ENCODE peak calls at places on chromosomes 7 and 10, in eight cellular contexts. One of them, this sample, is unnamed.

GRCh38 chr10:28250782-28251181 is 52.1 kb downstream of the MPP7 start:
- DNase-seq in NCI-H1092: no peak
- DNase-seq in activated CD4-positive, alpha-beta memory T cell treated with anti-CD3 and anti-CD28 coated beads, Interleukin-2, amount 10 ng/mL, durations not matched to agents 7 days and 5 days: no peak
- DNase-seq in Right ventricle myocardium superior: no peak
- DNase-seq in AG08396: peak
- DNase-seq in NCI-H226: no peak
- DNase-seq in stimulated activated CD4-positive, alpha-beta T cell treated with anti-CD3 and anti-CD28 coated beads, Interleukin-4, amount 100 ng/mL, for 48 hours: no peak
- DNase-seq in activated T-helper 1 cell treated with anti-CD3 and anti-CD28 coated beads, Interleukin-2, amount 50 U/mL, for 16 hours: no peak
- DNase-seq in this sample: no peak

GRCh38 chr10:77613476-77614130 is 24.0 kb downstream of the KCNMA1 start:
- DNase-seq in NCI-H1092: no peak
- DNase-seq in activated CD4-positive, alpha-beta memory T cell treated with anti-CD3 and anti-CD28 coated beads, Interleukin-2, amount 10 ng/mL, durations not matched to agents 7 days and 5 days: no peak
- DNase-seq in Right ventricle myocardium superior: no peak
- DNase-seq in AG08396: no peak
- DNase-seq in NCI-H226: no peak
- DNase-seq in stimulated activated CD4-positive, alpha-beta T cell treated with anti-CD3 and anti-CD28 coated beads, Interleukin-4, amount 100 ng/mL, for 48 hours: no peak
- DNase-seq in activated T-helper 1 cell treated with anti-CD3 and anti-CD28 coated beads, Interleukin-2, amount 50 U/mL, for 16 hours: no peak
- DNase-seq in this sample: no peak

GRCh38 chr7:26555971-26556830 is 264.5 kb downstream of the SNX10 start:
- DNase-seq in NCI-H1092: peak
- DNase-seq in activated CD4-positive, alpha-beta memory T cell treated with anti-CD3 and anti-CD28 coated beads, Interleukin-2, amount 10 ng/mL, durations not matched to agents 7 days and 5 days: no peak
- DNase-seq in Right ventricle myocardium superior: no peak
- DNase-seq in AG08396: no peak
- DNase-seq in NCI-H226: no peak
- DNase-seq in stimulated activated CD4-positive, alpha-beta T cell treated with anti-CD3 and anti-CD28 coated beads, Interleukin-4, amount 100 ng/mL, for 48 hours: no peak
- DNase-seq in activated T-helper 1 cell treated with anti-CD3 and anti-CD28 coated beads, Interleukin-2, amount 50 U/mL, for 16 hours: no peak
- DNase-seq in this sample: no peak

GRCh38 chr7:139798221-139798620 is 20.4 kb upstream of the HIPK2 start:
- DNase-seq in NCI-H1092: no peak
- DNase-seq in activated CD4-positive, alpha-beta memory T cell treated with anti-CD3 and anti-CD28 coated beads, Interleukin-2, amount 10 ng/mL, durations not matched to agents 7 days and 5 days: no peak
- DNase-seq in Right ventricle myocardium superior: no peak
- DNase-seq in AG08396: no peak
- DNase-seq in NCI-H226: no peak
- DNase-seq in stimulated activated CD4-positive, alpha-beta T cell treated with anti-CD3 and anti-CD28 coated beads, Interleukin-4, amount 100 ng/mL, for 48 hours: no peak
- DNase-seq in activated T-helper 1 cell treated with anti-CD3 and anti-CD28 coated beads, Interleukin-2, amount 50 U/mL, for 16 hours: no peak
- DNase-seq in this sample: peak

GRCh38 chr7:134892002-134892693 is 94.2 kb upstream of the AGBL3 start:
- DNase-seq in NCI-H1092: no peak
- DNase-seq in activated CD4-positive, alpha-beta memory T cell treated with anti-CD3 and anti-CD28 coated beads, Interleukin-2, amount 10 ng/mL, durations not matched to agents 7 days and 5 days: no peak
- DNase-seq in Right ventricle myocardium superior: no peak
- DNase-seq in AG08396: peak
- DNase-seq in NCI-H226: no peak
- DNase-seq in stimulated activated CD4-positive, alpha-beta T cell treated with anti-CD3 and anti-CD28 coated beads, Interleukin-4, amount 100 ng/mL, for 48 hours: no peak
- DNase-seq in activated T-helper 1 cell treated with anti-CD3 and anti-CD28 coated beads, Interleukin-2, amount 50 U/mL, for 16 hours: no peak
- DNase-seq in this sample: no peak

GRCh38 chr10:128210215-128211063 is 84.2 kb upstream of the MKI67 start:
- DNase-seq in NCI-H1092: no peak
- DNase-seq in activated CD4-positive, alpha-beta memory T cell treated with anti-CD3 and anti-CD28 coated beads, Interleukin-2, amount 10 ng/mL, durations not matched to agents 7 days and 5 days: peak
- DNase-seq in Right ventricle myocardium superior: peak
- DNase-seq in AG08396: peak
- DNase-seq in NCI-H226: peak
- DNase-seq in stimulated activated CD4-positive, alpha-beta T cell treated with anti-CD3 and anti-CD28 coated beads, Interleukin-4, amount 100 ng/mL, for 48 hours: peak
- DNase-seq in activated T-helper 1 cell treated with anti-CD3 and anti-CD28 coated beads, Interleukin-2, amount 50 U/mL, for 16 hours: peak
- DNase-seq in this sample: no peak

GRCh38 chr10:31836569-31837406 is 91.8 kb downstream of the ARHGAP12 start:
- DNase-seq in NCI-H1092: no peak
- DNase-seq in activated CD4-positive, alpha-beta memory T cell treated with anti-CD3 and anti-CD28 coated beads, Interleukin-2, amount 10 ng/mL, durations not matched to agents 7 days and 5 days: peak
- DNase-seq in Right ventricle myocardium superior: no peak
- DNase-seq in AG08396: peak
- DNase-seq in NCI-H226: no peak
- DNase-seq in stimulated activated CD4-positive, alpha-beta T cell treated with anti-CD3 and anti-CD28 coated beads, Interleukin-4, amount 100 ng/mL, for 48 hours: no peak
- DNase-seq in activated T-helper 1 cell treated with anti-CD3 and anti-CD28 coated beads, Interleukin-2, amount 50 U/mL, for 16 hours: no peak
- DNase-seq in this sample: no peak

GRCh38 chr7:102085223-102085772 is 201.4 kb upstream of the SH2B2 start:
- DNase-seq in NCI-H1092: no peak
- DNase-seq in activated CD4-positive, alpha-beta memory T cell treated with anti-CD3 and anti-CD28 coated beads, Interleukin-2, amount 10 ng/mL, durations not matched to agents 7 days and 5 days: no peak
- DNase-seq in Right ventricle myocardium superior: no peak
- DNase-seq in AG08396: no peak
- DNase-seq in NCI-H226: peak
- DNase-seq in stimulated activated CD4-positive, alpha-beta T cell treated with anti-CD3 and anti-CD28 coated beads, Interleukin-4, amount 100 ng/mL, for 48 hours: no peak
- DNase-seq in activated T-helper 1 cell treated with anti-CD3 and anti-CD28 coated beads, Interleukin-2, amount 50 U/mL, for 16 hours: no peak
- DNase-seq in this sample: no peak

GRCh38 chr10:132676193-132676891 is 109.6 kb downstream of the NKX6-2 start:
- DNase-seq in NCI-H1092: no peak
- DNase-seq in activated CD4-positive, alpha-beta memory T cell treated with anti-CD3 and anti-CD28 coated beads, Interleukin-2, amount 10 ng/mL, durations not matched to agents 7 days and 5 days: no peak
- DNase-seq in Right ventricle myocardium superior: peak
- DNase-seq in AG08396: no peak
- DNase-seq in NCI-H226: no peak
- DNase-seq in stimulated activated CD4-positive, alpha-beta T cell treated with anti-CD3 and anti-CD28 coated beads, Interleukin-4, amount 100 ng/mL, for 48 hours: no peak
- DNase-seq in activated T-helper 1 cell treated with anti-CD3 and anti-CD28 coated beads, Interleukin-2, amount 50 U/mL, for 16 hours: no peak
- DNase-seq in this sample: no peak

GRCh38 chr7:65988084-65988483 is 6.1 kb upstream of the GUSB start:
- DNase-seq in NCI-H1092: no peak
- DNase-seq in activated CD4-positive, alpha-beta memory T cell treated with anti-CD3 and anti-CD28 coated beads, Interleukin-2, amount 10 ng/mL, durations not matched to agents 7 days and 5 days: no peak
- DNase-seq in Right ventricle myocardium superior: no peak
- DNase-seq in AG08396: no peak
- DNase-seq in NCI-H226: no peak
- DNase-seq in stimulated activated CD4-positive, alpha-beta T cell treated with anti-CD3 and anti-CD28 coated beads, Interleukin-4, amount 100 ng/mL, for 48 hours: no peak
- DNase-seq in activated T-helper 1 cell treated with anti-CD3 and anti-CD28 coated beads, Interleukin-2, amount 50 U/mL, for 16 hours: no peak
- DNase-seq in this sample: no peak

GRCh38 chr7:134701272-134701671 is 54.6 kb downstream of the BPGM start:
- DNase-seq in NCI-H1092: peak
- DNase-seq in activated CD4-positive, alpha-beta memory T cell treated with anti-CD3 and anti-CD28 coated beads, Interleukin-2, amount 10 ng/mL, durations not matched to agents 7 days and 5 days: no peak
- DNase-seq in Right ventricle myocardium superior: no peak
- DNase-seq in AG08396: no peak
- DNase-seq in NCI-H226: no peak
- DNase-seq in stimulated activated CD4-positive, alpha-beta T cell treated with anti-CD3 and anti-CD28 coated beads, Interleukin-4, amount 100 ng/mL, for 48 hours: no peak
- DNase-seq in activated T-helper 1 cell treated with anti-CD3 and anti-CD28 coated beads, Interleukin-2, amount 50 U/mL, for 16 hours: no peak
- DNase-seq in this sample: no peak

GRCh38 chr7:87047-87446 is 105.3 kb upstream of the FAM20C start:
- DNase-seq in NCI-H1092: no peak
- DNase-seq in activated CD4-positive, alpha-beta memory T cell treated with anti-CD3 and anti-CD28 coated beads, Interleukin-2, amount 10 ng/mL, durations not matched to agents 7 days and 5 days: no peak
- DNase-seq in Right ventricle myocardium superior: peak
- DNase-seq in AG08396: no peak
- DNase-seq in NCI-H226: no peak
- DNase-seq in stimulated activated CD4-positive, alpha-beta T cell treated with anti-CD3 and anti-CD28 coated beads, Interleukin-4, amount 100 ng/mL, for 48 hours: no peak
- DNase-seq in activated T-helper 1 cell treated with anti-CD3 and anti-CD28 coated beads, Interleukin-2, amount 50 U/mL, for 16 hours: no peak
- DNase-seq in this sample: no peak

GRCh38 chr7:145928937-145929336 is 187.7 kb upstream of the CNTNAP2 start:
- DNase-seq in NCI-H1092: no peak
- DNase-seq in activated CD4-positive, alpha-beta memory T cell treated with anti-CD3 and anti-CD28 coated beads, Interleukin-2, amount 10 ng/mL, durations not matched to agents 7 days and 5 days: no peak
- DNase-seq in Right ventricle myocardium superior: no peak
- DNase-seq in AG08396: no peak
- DNase-seq in NCI-H226: no peak
- DNase-seq in stimulated activated CD4-positive, alpha-beta T cell treated with anti-CD3 and anti-CD28 coated beads, Interleukin-4, amount 100 ng/mL, for 48 hours: no peak
- DNase-seq in activated T-helper 1 cell treated with anti-CD3 and anti-CD28 coated beads, Interleukin-2, amount 50 U/mL, for 16 hours: no peak
- DNase-seq in this sample: no peak

GRCh38 chr10:51020175-51020574 is 54.1 kb upstream of the PRKG1 start:
- DNase-seq in NCI-H1092: no peak
- DNase-seq in activated CD4-positive, alpha-beta memory T cell treated with anti-CD3 and anti-CD28 coated beads, Interleukin-2, amount 10 ng/mL, durations not matched to agents 7 days and 5 days: no peak
- DNase-seq in Right ventricle myocardium superior: no peak
- DNase-seq in AG08396: no peak
- DNase-seq in NCI-H226: no peak
- DNase-seq in stimulated activated CD4-positive, alpha-beta T cell treated with anti-CD3 and anti-CD28 coated beads, Interleukin-4, amount 100 ng/mL, for 48 hours: no peak
- DNase-seq in activated T-helper 1 cell treated with anti-CD3 and anti-CD28 coated beads, Interleukin-2, amount 50 U/mL, for 16 hours: no peak
- DNase-seq in this sample: no peak

GRCh38 chr7:139884441-139884840 is 55.4 kb downstream of the TBXAS1 start:
- DNase-seq in NCI-H1092: no peak
- DNase-seq in activated CD4-positive, alpha-beta memory T cell treated with anti-CD3 and anti-CD28 coated beads, Interleukin-2, amount 10 ng/mL, durations not matched to agents 7 days and 5 days: no peak
- DNase-seq in Right ventricle myocardium superior: no peak
- DNase-seq in AG08396: no peak
- DNase-seq in NCI-H226: no peak
- DNase-seq in stimulated activated CD4-positive, alpha-beta T cell treated with anti-CD3 and anti-CD28 coated beads, Interleukin-4, amount 100 ng/mL, for 48 hours: no peak
- DNase-seq in activated T-helper 1 cell treated with anti-CD3 and anti-CD28 coated beads, Interleukin-2, amount 50 U/mL, for 16 hours: no peak
- DNase-seq in this sample: no peak

GRCh38 chr10:86645111-86645445 is 9.3 kb upstream of the OPN4 start:
- DNase-seq in NCI-H1092: no peak
- DNase-seq in activated CD4-positive, alpha-beta memory T cell treated with anti-CD3 and anti-CD28 coated beads, Interleukin-2, amount 10 ng/mL, durations not matched to agents 7 days and 5 days: peak
- DNase-seq in Right ventricle myocardium superior: no peak
- DNase-seq in AG08396: no peak
- DNase-seq in NCI-H226: no peak
- DNase-seq in stimulated activated CD4-positive, alpha-beta T cell treated with anti-CD3 and anti-CD28 coated beads, Interleukin-4, amount 100 ng/mL, for 48 hours: no peak
- DNase-seq in activated T-helper 1 cell treated with anti-CD3 and anti-CD28 coated beads, Interleukin-2, amount 50 U/mL, for 16 hours: no peak
- DNase-seq in this sample: no peak

GRCh38 chr10:43002596-43002995 is 74.3 kb upstream of the RET start:
- DNase-seq in NCI-H1092: no peak
- DNase-seq in activated CD4-positive, alpha-beta memory T cell treated with anti-CD3 and anti-CD28 coated beads, Interleukin-2, amount 10 ng/mL, durations not matched to agents 7 days and 5 days: no peak
- DNase-seq in Right ventricle myocardium superior: no peak
- DNase-seq in AG08396: no peak
- DNase-seq in NCI-H226: no peak
- DNase-seq in stimulated activated CD4-positive, alpha-beta T cell treated with anti-CD3 and anti-CD28 coated beads, Interleukin-4, amount 100 ng/mL, for 48 hours: no peak
- DNase-seq in activated T-helper 1 cell treated with anti-CD3 and anti-CD28 coated beads, Interleukin-2, amount 50 U/mL, for 16 hours: no peak
- DNase-seq in this sample: no peak

GRCh38 chr10:120582753-120583152 is 125.7 kb downstream of the PLPP4 start:
- DNase-seq in NCI-H1092: no peak
- DNase-seq in activated CD4-positive, alpha-beta memory T cell treated with anti-CD3 and anti-CD28 coated beads, Interleukin-2, amount 10 ng/mL, durations not matched to agents 7 days and 5 days: no peak
- DNase-seq in Right ventricle myocardium superior: no peak
- DNase-seq in AG08396: no peak
- DNase-seq in NCI-H226: no peak
- DNase-seq in stimulated activated CD4-positive, alpha-beta T cell treated with anti-CD3 and anti-CD28 coated beads, Interleukin-4, amount 100 ng/mL, for 48 hours: no peak
- DNase-seq in activated T-helper 1 cell treated with anti-CD3 and anti-CD28 coated beads, Interleukin-2, amount 50 U/mL, for 16 hours: no peak
- DNase-seq in this sample: no peak

GRCh38 chr7:88281729-88282128 is 25.0 kb downstream of the STEAP4 start:
- DNase-seq in NCI-H1092: no peak
- DNase-seq in activated CD4-positive, alpha-beta memory T cell treated with anti-CD3 and anti-CD28 coated beads, Interleukin-2, amount 10 ng/mL, durations not matched to agents 7 days and 5 days: no peak
- DNase-seq in Right ventricle myocardium superior: no peak
- DNase-seq in AG08396: no peak
- DNase-seq in NCI-H226: no peak
- DNase-seq in stimulated activated CD4-positive, alpha-beta T cell treated with anti-CD3 and anti-CD28 coated beads, Interleukin-4, amount 100 ng/mL, for 48 hours: no peak
- DNase-seq in activated T-helper 1 cell treated with anti-CD3 and anti-CD28 coated beads, Interleukin-2, amount 50 U/mL, for 16 hours: no peak
- DNase-seq in this sample: no peak

GRCh38 chr7:33130184-33130583 is 820 bp downstream of the BBS9 start:
- DNase-seq in NCI-H1092: no peak
- DNase-seq in activated CD4-positive, alpha-beta memory T cell treated with anti-CD3 and anti-CD28 coated beads, Interleukin-2, amount 10 ng/mL, durations not matched to agents 7 days and 5 days: no peak
- DNase-seq in Right ventricle myocardium superior: no peak
- DNase-seq in AG08396: peak
- DNase-seq in NCI-H226: no peak
- DNase-seq in stimulated activated CD4-positive, alpha-beta T cell treated with anti-CD3 and anti-CD28 coated beads, Interleukin-4, amount 100 ng/mL, for 48 hours: no peak
- DNase-seq in activated T-helper 1 cell treated with anti-CD3 and anti-CD28 coated beads, Interleukin-2, amount 50 U/mL, for 16 hours: no peak
- DNase-seq in this sample: no peak

GRCh38 chr10:48923763-48924162 is 15.9 kb downstream of the LRRC18 start:
- DNase-seq in NCI-H1092: no peak
- DNase-seq in activated CD4-positive, alpha-beta memory T cell treated with anti-CD3 and anti-CD28 coated beads, Interleukin-2, amount 10 ng/mL, durations not matched to agents 7 days and 5 days: no peak
- DNase-seq in Right ventricle myocardium superior: no peak
- DNase-seq in AG08396: no peak
- DNase-seq in NCI-H226: no peak
- DNase-seq in stimulated activated CD4-positive, alpha-beta T cell treated with anti-CD3 and anti-CD28 coated beads, Interleukin-4, amount 100 ng/mL, for 48 hours: no peak
- DNase-seq in activated T-helper 1 cell treated with anti-CD3 and anti-CD28 coated beads, Interleukin-2, amount 50 U/mL, for 16 hours: no peak
- DNase-seq in this sample: no peak

GRCh38 chr7:106062006-106062405 is 50.1 kb downstream of the SYPL1 start:
- DNase-seq in NCI-H1092: no peak
- DNase-seq in activated CD4-positive, alpha-beta memory T cell treated with anti-CD3 and anti-CD28 coated beads, Interleukin-2, amount 10 ng/mL, durations not matched to agents 7 days and 5 days: peak
- DNase-seq in Right ventricle myocardium superior: no peak
- DNase-seq in AG08396: no peak
- DNase-seq in NCI-H226: no peak
- DNase-seq in stimulated activated CD4-positive, alpha-beta T cell treated with anti-CD3 and anti-CD28 coated beads, Interleukin-4, amount 100 ng/mL, for 48 hours: no peak
- DNase-seq in activated T-helper 1 cell treated with anti-CD3 and anti-CD28 coated beads, Interleukin-2, amount 50 U/mL, for 16 hours: no peak
- DNase-seq in this sample: no peak

GRCh38 chr7:121515651-121516401 is 119.7 kb upstream of the FAM3C start:
- DNase-seq in NCI-H1092: no peak
- DNase-seq in activated CD4-positive, alpha-beta memory T cell treated with anti-CD3 and anti-CD28 coated beads, Interleukin-2, amount 10 ng/mL, durations not matched to agents 7 days and 5 days: no peak
- DNase-seq in Right ventricle myocardium superior: no peak
- DNase-seq in AG08396: no peak
- DNase-seq in NCI-H226: no peak
- DNase-seq in stimulated activated CD4-positive, alpha-beta T cell treated with anti-CD3 and anti-CD28 coated beads, Interleukin-4, amount 100 ng/mL, for 48 hours: no peak
- DNase-seq in activated T-helper 1 cell treated with anti-CD3 and anti-CD28 coated beads, Interleukin-2, amount 50 U/mL, for 16 hours: no peak
- DNase-seq in this sample: peak

GRCh38 chr7:1041471-1042160 is 2.7 kb upstream of the GPR146 start:
- DNase-seq in NCI-H1092: no peak
- DNase-seq in activated CD4-positive, alpha-beta memory T cell treated with anti-CD3 and anti-CD28 coated beads, Interleukin-2, amount 10 ng/mL, durations not matched to agents 7 days and 5 days: no peak
- DNase-seq in Right ventricle myocardium superior: no peak
- DNase-seq in AG08396: no peak
- DNase-seq in NCI-H226: no peak
- DNase-seq in stimulated activated CD4-positive, alpha-beta T cell treated with anti-CD3 and anti-CD28 coated beads, Interleukin-4, amount 100 ng/mL, for 48 hours: no peak
- DNase-seq in activated T-helper 1 cell treated with anti-CD3 and anti-CD28 coated beads, Interleukin-2, amount 50 U/mL, for 16 hours: no peak
- DNase-seq in this sample: no peak

GRCh38 chr10:4639960-4640359 is 186.0 kb upstream of the AKR1E2 start:
- DNase-seq in NCI-H1092: no peak
- DNase-seq in activated CD4-positive, alpha-beta memory T cell treated with anti-CD3 and anti-CD28 coated beads, Interleukin-2, amount 10 ng/mL, durations not matched to agents 7 days and 5 days: no peak
- DNase-seq in Right ventricle myocardium superior: no peak
- DNase-seq in AG08396: no peak
- DNase-seq in NCI-H226: no peak
- DNase-seq in stimulated activated CD4-positive, alpha-beta T cell treated with anti-CD3 and anti-CD28 coated beads, Interleukin-4, amount 100 ng/mL, for 48 hours: no peak
- DNase-seq in activated T-helper 1 cell treated with anti-CD3 and anti-CD28 coated beads, Interleukin-2, amount 50 U/mL, for 16 hours: no peak
- DNase-seq in this sample: no peak

GRCh38 chr7:45892407-45893035 is 4.2 kb downstream of the IGFBP1 start:
- DNase-seq in NCI-H1092: peak
- DNase-seq in activated CD4-positive, alpha-beta memory T cell treated with anti-CD3 and anti-CD28 coated beads, Interleukin-2, amount 10 ng/mL, durations not matched to agents 7 days and 5 days: no peak
- DNase-seq in Right ventricle myocardium superior: no peak
- DNase-seq in AG08396: no peak
- DNase-seq in NCI-H226: no peak
- DNase-seq in stimulated activated CD4-positive, alpha-beta T cell treated with anti-CD3 and anti-CD28 coated beads, Interleukin-4, amount 100 ng/mL, for 48 hours: no peak
- DNase-seq in activated T-helper 1 cell treated with anti-CD3 and anti-CD28 coated beads, Interleukin-2, amount 50 U/mL, for 16 hours: no peak
- DNase-seq in this sample: no peak